ENCODE peak calls at places on chromosomes 11 and 22, in ten cellular contexts. One of them, this sample, is unnamed.

GRCh38 chr11:112718483-112718882 is 242.7 kb upstream of the NCAM1 start:
- DNase-seq in fibroblast of pulmonary artery: no peak
- DNase-seq in GM12891: no peak
- DNase-seq in C1 segment of cervical spinal cord: no peak
- DNase-seq in stimulated activated CD8-positive, alpha-beta memory T cell treated with anti-CD3 and anti-CD28 coated beads, Interleukin-12 subunit alpha, Interleukin-12 subunit beta, amount 100 ng/mL, for 1 hour: no peak
- DNase-seq in neuronal stem cell: no peak
- DNase-seq in NCI-H2081: no peak
- DNase-seq in A549: no peak
- DNase-seq in AG08396: no peak
- DNase-seq in T-cell: no peak
- DNase-seq in this sample: no peak

GRCh38 chr11:64611961-64612646 is 21.1 kb downstream of the SLC22A12 start:
- DNase-seq in GM12891: no peak
- DNase-seq in C1 segment of cervical spinal cord: no peak
- DNase-seq in AG08396: no peak
- DNase-seq in T-cell: no peak
- DNase-seq in stimulated activated CD8-positive, alpha-beta memory T cell treated with anti-CD3 and anti-CD28 coated beads, Interleukin-12 subunit alpha, Interleukin-12 subunit beta, amount 100 ng/mL, for 1 hour: no peak
- DNase-seq in A549: no peak
- DNase-seq in neuronal stem cell: no peak
- DNase-seq in NCI-H2081: no peak
- DNase-seq in fibroblast of pulmonary artery: no peak
- DNase-seq in this sample: no peak

GRCh38 chr11:127624455-127624854 is 623.9 kb upstream of the KIRREL3 start:
- DNase-seq in A549: no peak
- DNase-seq in NCI-H2081: peak; percentile 22
- DNase-seq in GM12891: no peak
- DNase-seq in T-cell: no peak
- DNase-seq in C1 segment of cervical spinal cord: no peak
- DNase-seq in fibroblast of pulmonary artery: peak; percentile 8
- DNase-seq in AG08396: peak; percentile 9
- DNase-seq in neuronal stem cell: no peak
- DNase-seq in stimulated activated CD8-positive, alpha-beta memory T cell treated with anti-CD3 and anti-CD28 coated beads, Interleukin-12 subunit alpha, Interleukin-12 subunit beta, amount 100 ng/mL, for 1 hour: no peak
- DNase-seq in this sample: no peak

GRCh38 chr11:114447892-114448291 is 8.6 kb downstream of the REXO2 start:
- DNase-seq in GM12891: no peak
- DNase-seq in C1 segment of cervical spinal cord: no peak
- DNase-seq in T-cell: no peak
- DNase-seq in A549: no peak
- DNase-seq in NCI-H2081: no peak
- DNase-seq in stimulated activated CD8-positive, alpha-beta memory T cell treated with anti-CD3 and anti-CD28 coated beads, Interleukin-12 subunit alpha, Interleukin-12 subunit beta, amount 100 ng/mL, for 1 hour: no peak
- DNase-seq in AG08396: peak; percentile 36
- DNase-seq in neuronal stem cell: no peak
- DNase-seq in fibroblast of pulmonary artery: peak; percentile 46
- DNase-seq in this sample: no peak

GRCh38 chr22:33038131-33038772 is 19.9 kb downstream of the SYN3 start:
- DNase-seq in T-cell: no peak
- DNase-seq in stimulated activated CD8-positive, alpha-beta memory T cell treated with anti-CD3 and anti-CD28 coated beads, Interleukin-12 subunit alpha, Interleukin-12 subunit beta, amount 100 ng/mL, for 1 hour: no peak
- DNase-seq in A549: no peak
- DNase-seq in AG08396: no peak
- DNase-seq in neuronal stem cell: peak; percentile 27
- DNase-seq in C1 segment of cervical spinal cord: no peak
- DNase-seq in GM12891: no peak
- DNase-seq in fibroblast of pulmonary artery: peak; percentile 11
- DNase-seq in NCI-H2081: no peak
- DNase-seq in this sample: no peak

GRCh38 chr11:78722786-78723185 is 148.1 kb upstream of the NARS2 start:
- DNase-seq in stimulated activated CD8-positive, alpha-beta memory T cell treated with anti-CD3 and anti-CD28 coated beads, Interleukin-12 subunit alpha, Interleukin-12 subunit beta, amount 100 ng/mL, for 1 hour: no peak
- DNase-seq in neuronal stem cell: no peak
- DNase-seq in C1 segment of cervical spinal cord: no peak
- DNase-seq in AG08396: no peak
- DNase-seq in NCI-H2081: no peak
- DNase-seq in A549: no peak
- DNase-seq in GM12891: no peak
- DNase-seq in T-cell: no peak
- DNase-seq in fibroblast of pulmonary artery: peak; percentile 2
- DNase-seq in this sample: no peak

GRCh38 chr11:67345949-67346819 is 7.2 kb downstream of the POLD4 start:
- DNase-seq in neuronal stem cell: no peak
- DNase-seq in fibroblast of pulmonary artery: peak; percentile 82
- DNase-seq in NCI-H2081: peak; percentile 18
- DNase-seq in GM12891: no peak
- DNase-seq in T-cell: no peak
- DNase-seq in AG08396: no peak
- DNase-seq in C1 segment of cervical spinal cord: no peak
- DNase-seq in A549: peak; percentile 83
- DNase-seq in stimulated activated CD8-positive, alpha-beta memory T cell treated with anti-CD3 and anti-CD28 coated beads, Interleukin-12 subunit alpha, Interleukin-12 subunit beta, amount 100 ng/mL, for 1 hour: no peak
- DNase-seq in this sample: no peak

GRCh38 chr22:30390974-30391691 is 3.9 kb upstream of the RNF215 start:
- DNase-seq in A549: peak; percentile 44
- DNase-seq in C1 segment of cervical spinal cord: peak; percentile 74
- DNase-seq in AG08396: peak; percentile 81
- DNase-seq in fibroblast of pulmonary artery: peak; percentile 80
- DNase-seq in NCI-H2081: peak; percentile 65
- DNase-seq in T-cell: peak; percentile 70
- DNase-seq in GM12891: peak; percentile 72
- DNase-seq in neuronal stem cell: no peak
- DNase-seq in stimulated activated CD8-positive, alpha-beta memory T cell treated with anti-CD3 and anti-CD28 coated beads, Interleukin-12 subunit alpha, Interleukin-12 subunit beta, amount 100 ng/mL, for 1 hour: peak; percentile 60
- DNase-seq in this sample: no peak

GRCh38 chr11:20161923-20162322 is 1.6 kb upstream of the DBX1 start:
- DNase-seq in A549: no peak
- DNase-seq in fibroblast of pulmonary artery: no peak
- DNase-seq in AG08396: no peak
- DNase-seq in NCI-H2081: no peak
- DNase-seq in stimulated activated CD8-positive, alpha-beta memory T cell treated with anti-CD3 and anti-CD28 coated beads, Interleukin-12 subunit alpha, Interleukin-12 subunit beta, amount 100 ng/mL, for 1 hour: no peak
- DNase-seq in GM12891: no peak
- DNase-seq in T-cell: no peak
- DNase-seq in neuronal stem cell: no peak
- DNase-seq in C1 segment of cervical spinal cord: no peak
- DNase-seq in this sample: no peak

GRCh38 chr11:127564803-127565202 is 564.2 kb upstream of the KIRREL3 start:
- DNase-seq in GM12891: no peak
- DNase-seq in A549: no peak
- DNase-seq in C1 segment of cervical spinal cord: no peak
- DNase-seq in stimulated activated CD8-positive, alpha-beta memory T cell treated with anti-CD3 and anti-CD28 coated beads, Interleukin-12 subunit alpha, Interleukin-12 subunit beta, amount 100 ng/mL, for 1 hour: no peak
- DNase-seq in fibroblast of pulmonary artery: no peak
- DNase-seq in NCI-H2081: no peak
- DNase-seq in T-cell: no peak
- DNase-seq in AG08396: no peak
- DNase-seq in neuronal stem cell: no peak
- DNase-seq in this sample: no peak

GRCh38 chr11:63020671-63021255 is 5.1 kb upstream of the SLC22A8 start:
- DNase-seq in fibroblast of pulmonary artery: no peak
- DNase-seq in A549: peak; percentile 36
- DNase-seq in AG08396: no peak
- DNase-seq in stimulated activated CD8-positive, alpha-beta memory T cell treated with anti-CD3 and anti-CD28 coated beads, Interleukin-12 subunit alpha, Interleukin-12 subunit beta, amount 100 ng/mL, for 1 hour: no peak
- DNase-seq in neuronal stem cell: peak; percentile 33
- DNase-seq in T-cell: no peak
- DNase-seq in GM12891: no peak
- DNase-seq in C1 segment of cervical spinal cord: no peak
- DNase-seq in NCI-H2081: no peak
- DNase-seq in this sample: no peak

GRCh38 chr11:108672113-108672512 is 7.2 kb downstream of the DDX10 start:
- DNase-seq in neuronal stem cell: no peak
- DNase-seq in A549: no peak
- DNase-seq in AG08396: peak; percentile 30
- DNase-seq in GM12891: no peak
- DNase-seq in NCI-H2081: peak; percentile 49
- DNase-seq in C1 segment of cervical spinal cord: no peak
- DNase-seq in T-cell: no peak
- DNase-seq in fibroblast of pulmonary artery: peak; percentile 71
- DNase-seq in stimulated activated CD8-positive, alpha-beta memory T cell treated with anti-CD3 and anti-CD28 coated beads, Interleukin-12 subunit alpha, Interleukin-12 subunit beta, amount 100 ng/mL, for 1 hour: no peak
- DNase-seq in this sample: no peak

GRCh38 chr11:10325398-10326079 is 20.7 kb downstream of the ADM start:
- DNase-seq in neuronal stem cell: no peak
- DNase-seq in T-cell: no peak
- DNase-seq in NCI-H2081: no peak
- DNase-seq in AG08396: no peak
- DNase-seq in GM12891: no peak
- DNase-seq in A549: no peak
- DNase-seq in fibroblast of pulmonary artery: peak; percentile 93
- DNase-seq in stimulated activated CD8-positive, alpha-beta memory T cell treated with anti-CD3 and anti-CD28 coated beads, Interleukin-12 subunit alpha, Interleukin-12 subunit beta, amount 100 ng/mL, for 1 hour: no peak
- DNase-seq in C1 segment of cervical spinal cord: no peak
- DNase-seq in this sample: no peak

GRCh38 chr11:89249196-89249595 is 71.5 kb downstream of the TYR start:
- DNase-seq in T-cell: no peak
- DNase-seq in neuronal stem cell: no peak
- DNase-seq in AG08396: no peak
- DNase-seq in fibroblast of pulmonary artery: no peak
- DNase-seq in stimulated activated CD8-positive, alpha-beta memory T cell treated with anti-CD3 and anti-CD28 coated beads, Interleukin-12 subunit alpha, Interleukin-12 subunit beta, amount 100 ng/mL, for 1 hour: no peak
- DNase-seq in NCI-H2081: no peak
- DNase-seq in C1 segment of cervical spinal cord: no peak
- DNase-seq in A549: no peak
- DNase-seq in GM12891: no peak
- DNase-seq in this sample: no peak

GRCh38 chr11:2465201-2466068 is 20.6 kb downstream of the KCNQ1 start:
- DNase-seq in A549: no peak
- DNase-seq in neuronal stem cell: no peak
- DNase-seq in C1 segment of cervical spinal cord: no peak
- DNase-seq in NCI-H2081: no peak
- DNase-seq in GM12891: no peak
- DNase-seq in fibroblast of pulmonary artery: no peak
- DNase-seq in T-cell: no peak
- DNase-seq in stimulated activated CD8-positive, alpha-beta memory T cell treated with anti-CD3 and anti-CD28 coated beads, Interleukin-12 subunit alpha, Interleukin-12 subunit beta, amount 100 ng/mL, for 1 hour: no peak
- DNase-seq in AG08396: no peak
- DNase-seq in this sample: no peak

GRCh38 chr22:24593810-24594568 is 1.1 kb upstream of the LRRC75B start:
- DNase-seq in NCI-H2081: no peak
- DNase-seq in fibroblast of pulmonary artery: no peak
- DNase-seq in neuronal stem cell: no peak
- DNase-seq in A549: no peak
- DNase-seq in stimulated activated CD8-positive, alpha-beta memory T cell treated with anti-CD3 and anti-CD28 coated beads, Interleukin-12 subunit alpha, Interleukin-12 subunit beta, amount 100 ng/mL, for 1 hour: no peak
- DNase-seq in C1 segment of cervical spinal cord: no peak
- DNase-seq in GM12891: no peak
- DNase-seq in AG08396: no peak
- DNase-seq in T-cell: no peak
- DNase-seq in this sample: no peak

GRCh38 chr22:39664485-39665200 is 94.1 kb downstream of the CACNA1I start:
- DNase-seq in stimulated activated CD8-positive, alpha-beta memory T cell treated with anti-CD3 and anti-CD28 coated beads, Interleukin-12 subunit alpha, Interleukin-12 subunit beta, amount 100 ng/mL, for 1 hour: no peak
- DNase-seq in AG08396: no peak
- DNase-seq in fibroblast of pulmonary artery: no peak
- DNase-seq in GM12891: no peak
- DNase-seq in A549: no peak
- DNase-seq in T-cell: no peak
- DNase-seq in C1 segment of cervical spinal cord: no peak
- DNase-seq in NCI-H2081: no peak
- DNase-seq in neuronal stem cell: peak; percentile 62
- DNase-seq in this sample: no peak

GRCh38 chr11:24356501-24356900 is 140.4 kb upstream of the LUZP2 start:
- DNase-seq in stimulated activated CD8-positive, alpha-beta memory T cell treated with anti-CD3 and anti-CD28 coated beads, Interleukin-12 subunit alpha, Interleukin-12 subunit beta, amount 100 ng/mL, for 1 hour: no peak
- DNase-seq in fibroblast of pulmonary artery: no peak
- DNase-seq in GM12891: no peak
- DNase-seq in NCI-H2081: no peak
- DNase-seq in C1 segment of cervical spinal cord: no peak
- DNase-seq in neuronal stem cell: no peak
- DNase-seq in A549: no peak
- DNase-seq in T-cell: no peak
- DNase-seq in AG08396: no peak
- DNase-seq in this sample: no peak

GRCh38 chr22:26460202-26460601 is 23.4 kb downstream of the HPS4 start:
- DNase-seq in NCI-H2081: no peak
- DNase-seq in stimulated activated CD8-positive, alpha-beta memory T cell treated with anti-CD3 and anti-CD28 coated beads, Interleukin-12 subunit alpha, Interleukin-12 subunit beta, amount 100 ng/mL, for 1 hour: no peak
- DNase-seq in fibroblast of pulmonary artery: no peak
- DNase-seq in T-cell: no peak
- DNase-seq in neuronal stem cell: no peak
- DNase-seq in AG08396: no peak
- DNase-seq in C1 segment of cervical spinal cord: no peak
- DNase-seq in A549: no peak
- DNase-seq in GM12891: no peak
- DNase-seq in this sample: no peak

GRCh38 chr11:130827697-130828377 is 88.4 kb downstream of the SNX19 start:
- DNase-seq in A549: peak; percentile 69
- DNase-seq in NCI-H2081: no peak
- DNase-seq in neuronal stem cell: peak; percentile 40
- DNase-seq in AG08396: peak; percentile 80
- DNase-seq in fibroblast of pulmonary artery: peak; percentile 83
- DNase-seq in stimulated activated CD8-positive, alpha-beta memory T cell treated with anti-CD3 and anti-CD28 coated beads, Interleukin-12 subunit alpha, Interleukin-12 subunit beta, amount 100 ng/mL, for 1 hour: no peak
- DNase-seq in C1 segment of cervical spinal cord: no peak
- DNase-seq in GM12891: peak; percentile 11
- DNase-seq in T-cell: no peak
- DNase-seq in this sample: no peak

GRCh38 chr11:79437274-79437980 is 3.4 kb downstream of the TENM4 start:
- DNase-seq in T-cell: no peak
- DNase-seq in neuronal stem cell: peak; percentile 69
- DNase-seq in AG08396: peak; percentile 86
- DNase-seq in C1 segment of cervical spinal cord: peak; percentile 84
- DNase-seq in A549: no peak
- DNase-seq in fibroblast of pulmonary artery: no peak
- DNase-seq in NCI-H2081: peak; percentile 35
- DNase-seq in stimulated activated CD8-positive, alpha-beta memory T cell treated with anti-CD3 and anti-CD28 coated beads, Interleukin-12 subunit alpha, Interleukin-12 subunit beta, amount 100 ng/mL, for 1 hour: no peak
- DNase-seq in GM12891: no peak
- DNase-seq in this sample: no peak